ENCODE peak calls at places on chromosome 7, in six cellular contexts. B is esophagus squamous epithelium, C is suprapubic skin, V is stomach, L is upper lobe of left lung, P is HCT116. K is an unnamed sample.

GRCh38 chr7:148325208-148325607 is 265.4 kb upstream of the C7orf33 start:
- DNase-seq in B (no peak), C (no peak), V (no peak), L (no peak), P (no peak), K (no peak)

GRCh38 chr7:44084695-44085094 is 2.4 kb upstream of the POLM start:
- DNase-seq in B (no peak), C (no peak), V (no peak), L (no peak), P (no peak), K (no peak)

GRCh38 chr7:38541440-38541839 is 89.7 kb downstream of the AMPH start:
- DNase-seq in B (no peak), C (no peak), V (no peak), L (no peak), P (no peak), K (no peak)

GRCh38 chr7:140203556-140203955 is 26.8 kb upstream of the KDM7A start:
- DNase-seq in B (no peak), C (no peak), V (no peak), L (no peak), P (no peak), K (no peak)

GRCh38 chr7:157757211-157757610 is 420.4 kb downstream of the DNAJB6 start:
- DNase-seq in B (no peak), C (no peak), V (no peak), L (no peak), P (no peak), K (no peak)

GRCh38 chr7:2792856-2793487 is 51.1 kb downstream of the GNA12 start:
- DNase-seq in B (no peak), C (no peak), V (no peak), L (peak; percentile 57), P (no peak), K (no peak)

GRCh38 chr7:11648104-11648503 is 183.9 kb downstream of the THSD7A start:
- DNase-seq in B (no peak), C (no peak), V (no peak), L (no peak), P (no peak), K (no peak)

GRCh38 chr7:111593343-111593742 is 31.1 kb upstream of the IMMP2L start:
- DNase-seq in B (no peak), C (no peak), V (no peak), L (no peak), P (no peak), K (no peak)

GRCh38 chr7:43505412-43505811 is 77.5 kb upstream of the STK17A start:
- DNase-seq in B (no peak), C (no peak), V (no peak), L (no peak), P (no peak), K (no peak)

GRCh38 chr7:113217314-113217713 is 99.0 kb upstream of the SMIM30 start:
- DNase-seq in B (no peak), C (no peak), V (no peak), L (no peak), P (no peak), K (no peak)

GRCh38 chr7:23422384-23422783 is 47.9 kb downstream of the IGF2BP3 start:
- DNase-seq in B (no peak), C (no peak), V (no peak), L (no peak), P (no peak), K (no peak)

GRCh38 chr7:105806592-105807266 is 69.7 kb downstream of the ATXN7L1 start:
- DNase-seq in B (no peak), C (no peak), V (peak; percentile 35), L (peak; percentile 38), P (no peak), K (no peak)

GRCh38 chr7:43572516-43573049 is 10.3 kb upstream of the STK17A start:
- DNase-seq in B (no peak), C (no peak), V (no peak), L (peak; percentile 70), P (peak; percentile 38), K (peak; percentile 54)

GRCh38 chr7:144738708-144739314 is 97.0 kb downstream of the TPK1 start:
- DNase-seq in B (no peak), C (no peak), V (no peak), L (no peak), P (peak; percentile 18), K (no peak)

GRCh38 chr7:99459087-99459486 is 6.9 kb downstream of the ATP5MF start:
- DNase-seq in B (no peak), C (no peak), V (no peak), L (no peak), P (no peak), K (no peak)
- TF ChIP-seq CTCF in B (no peak), C (peak; percentile 25), V (no peak), L (no peak), P (no peak), K (peak; percentile 31)

DNA sequence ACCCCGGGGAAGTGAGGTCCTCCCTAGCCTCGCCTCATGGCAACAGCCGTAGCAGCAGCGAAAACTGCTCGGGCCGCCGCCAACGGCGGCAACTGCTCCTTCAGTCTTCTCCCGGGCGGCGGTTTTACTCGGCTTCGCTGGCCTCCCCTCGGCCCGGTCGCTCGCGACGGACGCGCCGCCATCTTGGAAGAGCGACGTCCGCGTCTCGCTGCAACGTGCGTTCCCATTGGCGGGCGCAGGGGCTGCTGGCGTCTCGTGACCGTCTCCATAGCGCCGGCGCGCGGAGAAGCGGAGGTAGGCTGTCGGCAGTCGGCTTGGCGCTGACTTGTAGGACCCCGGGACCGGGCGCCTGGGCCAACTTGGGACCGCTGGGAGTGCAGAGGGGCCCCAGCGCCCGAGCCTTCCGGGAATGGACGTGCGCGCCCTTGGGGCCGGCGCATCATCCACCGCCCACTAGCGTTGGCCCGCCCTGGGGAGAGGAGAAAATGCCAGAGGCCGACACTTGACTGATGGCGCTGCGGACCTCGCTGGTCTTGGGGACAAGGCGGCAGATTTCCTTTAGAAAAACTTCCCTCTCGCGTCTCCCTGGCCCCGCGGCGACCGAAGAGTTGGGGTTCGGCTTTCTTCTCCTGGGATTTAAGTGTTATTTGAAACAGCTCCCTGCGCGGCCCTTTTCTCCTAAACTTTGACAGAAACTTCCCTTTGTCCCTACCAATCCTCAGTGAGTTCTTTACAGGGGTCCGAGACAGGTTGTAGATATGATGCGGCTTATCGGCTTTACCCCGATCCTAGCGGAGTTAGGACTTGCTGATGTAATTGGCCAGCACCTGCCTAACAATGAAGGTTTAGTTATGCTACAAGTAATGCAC is at the start of gene SNX13:
- DNase-seq in B (peak; percentile 36), C (peak; percentile 95), V (peak; percentile 92), L (peak; percentile 94), P (peak; percentile 78), K (peak; percentile 93)
- TF ChIP-seq POLR2A in B (no peak), C (no peak), V (no peak), L (peak; percentile 68), P (peak; percentile 64), K (no peak)

DNA sequence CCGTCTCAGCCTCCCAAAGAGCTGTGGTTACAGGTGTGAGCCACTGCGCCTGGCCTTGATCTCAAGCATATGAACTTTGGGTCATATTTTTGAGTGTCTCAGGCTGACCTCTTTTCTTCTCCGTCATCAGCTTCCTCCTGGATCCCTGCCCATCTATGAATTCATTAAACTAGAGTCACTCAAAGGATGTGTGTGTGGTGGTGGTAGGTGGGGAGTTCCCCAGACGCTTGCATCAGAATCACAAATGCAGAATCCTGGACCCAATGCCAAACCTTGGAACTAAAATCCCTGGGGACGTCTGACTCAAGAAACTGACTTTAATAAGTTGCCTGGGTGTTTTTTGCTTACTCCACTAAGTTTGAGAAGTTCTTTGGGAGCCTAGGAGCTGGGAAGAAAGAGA is 6.7 kb upstream of the CREB5 start:
- DNase-seq in B (no peak), C (peak; percentile 71), V (no peak), L (no peak), P (no peak), K (peak; percentile 49)
- H3K27ac ChIP-seq in B (no peak overlapping the region), C (no peak overlapping the region), V (no peak overlapping the region), L (no peak overlapping the region), P (no peak overlapping the region), K (no peak overlapping the region)

DNA sequence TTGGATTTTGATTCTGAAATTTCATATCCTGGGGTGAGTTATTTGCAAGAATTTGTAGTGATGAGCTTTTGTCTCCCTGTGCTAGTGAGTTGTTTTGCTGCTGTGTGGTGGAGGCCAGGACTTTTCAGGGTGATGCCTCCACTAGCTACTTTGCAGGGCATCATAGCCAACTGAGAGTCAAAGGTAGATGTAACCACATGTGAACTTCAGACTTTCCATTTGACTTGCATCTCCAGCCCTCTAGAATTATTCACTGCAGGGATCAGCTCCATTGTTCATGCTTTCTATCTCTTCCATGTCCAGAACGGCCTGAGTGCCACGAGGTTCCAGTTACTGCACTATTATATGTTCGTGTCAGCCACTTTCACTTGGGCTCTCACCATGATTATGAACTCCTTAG is 534.3 kb downstream of the GRM8 start:
- DNase-seq in B (no peak), C (no peak), V (no peak), L (no peak), P (no peak), K (no peak)
- TF ChIP-seq CTCF in B (no peak), C (no peak), V (no peak), L (no peak), P (no peak), K (no peak)

DNA sequence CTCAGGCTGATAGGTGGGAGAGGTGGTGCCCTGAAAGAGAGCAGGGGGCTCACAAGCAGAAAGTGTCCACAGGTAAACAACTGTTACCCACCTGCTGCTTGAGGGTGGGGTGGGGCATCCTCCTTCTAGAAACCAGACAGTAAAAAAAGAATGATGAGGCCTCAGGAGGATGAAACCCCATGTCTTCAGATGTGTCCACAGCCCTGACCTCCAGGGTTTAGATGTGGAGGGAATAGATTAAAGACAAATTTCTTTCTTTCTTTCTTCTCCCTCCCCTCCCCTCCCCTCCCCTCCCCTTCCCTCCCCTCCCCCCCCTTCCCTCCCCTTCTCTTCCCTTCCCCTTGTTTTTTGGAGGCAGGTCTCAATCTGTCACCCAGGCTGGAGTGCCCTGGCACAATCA is 333.5 kb upstream of the NUPR2 start:
- DNase-seq in B (no peak), C (no peak), V (no peak), L (no peak), P (no peak), K (no peak)
- TF ChIP-seq POLR2A in B (no peak), C (no peak), V (no peak), L (no peak), P (no peak), K (no peak)

GRCh38 chr7:107486041-107486440 is 16.2 kb downstream of the GPR22 start:
- DNase-seq in B (no peak), C (no peak), V (no peak), L (no peak), P (no peak), K (no peak)

GRCh38 chr7:107479303-107479702 is 9.4 kb downstream of the GPR22 start:
- DNase-seq in B (no peak), C (no peak), V (no peak), L (no peak), P (no peak), K (no peak)

GRCh38 chr7:107480932-107481331 is 11.1 kb downstream of the GPR22 start:
- DNase-seq in B (no peak), C (no peak), V (no peak), L (no peak), P (no peak), K (no peak)
- H3K27ac ChIP-seq in B (no peak overlapping the region), C (no peak overlapping the region), V (no peak overlapping the region), L (no peak overlapping the region), P (no peak overlapping the region), K (no peak overlapping the region)

K was measured in Peyer's patch.